ENCODE peak calls at places on chromosome 12, in five cellular contexts. Q is GM10248, T is PC-3, W is non-pigmented ciliary epithelial cell, R is type B pancreatic cell. O is an unnamed sample.

GRCh38 chr12:60205500-60205899 is 609.7 kb downstream of the SLC16A7 start:
- DNase-seq in W (no peak), T (peak), Q (no peak), R (no peak), O (no peak)

GRCh38 chr12:70754330-70754741 is 117.1 kb upstream of the PTPRB start:
- DNase-seq in T (peak), Q (no peak), W (no peak), R (no peak), O (no peak)

GRCh38 chr12:116882742-116883141 is 1.5 kb upstream of the HRK start:
- DNase-seq in T (peak), R (no peak), W (no peak), Q (peak), O (no peak)

GRCh38 chr12:46452061-46452615 is 79.6 kb upstream of the SLC38A2 start:
- DNase-seq in Q (no peak), W (no peak), R (no peak), T (peak), O (no peak)

GRCh38 chr12:2501464-2502181 is 293.1 kb upstream of the FKBP4 start:
- DNase-seq in T (no peak), Q (no peak), R (no peak), W (no peak), O (no peak)

GRCh38 chr12:128729628-128730121 is 94.1 kb downstream of the SLC15A4 start:
- DNase-seq in Q (no peak), W (no peak), R (no peak), T (no peak), O (no peak)

GRCh38 chr12:132151766-132152410 is 7.6 kb downstream of the NOC4L start:
- DNase-seq in Q (no peak), W (no peak), R (no peak), T (no peak), O (no peak)

GRCh38 chr12:119613319-119613936 is 19.9 kb downstream of the TMEM233 start:
- DNase-seq in T (peak), R (no peak), W (no peak), Q (no peak), O (no peak)

GRCh38 chr12:4445156-4446020 is at the start of gene FGF6:
- DNase-seq in R (peak), W (no peak), Q (no peak), T (no peak), O (no peak)

GRCh38 chr12:71945121-71945520 is 6.5 kb downstream of the TPH2 start:
- DNase-seq in R (no peak), W (no peak), Q (no peak), T (no peak), O (no peak)

GRCh38 chr12:53268009-53268636 is at the start of gene ESPL1:
- DNase-seq in W (no peak), T (peak), R (peak), Q (peak), O (peak)

GRCh38 chr12:49783917-49784676 is 42.7 kb downstream of the TMBIM6 start:
- DNase-seq in T (no peak), R (no peak), Q (no peak), W (no peak), O (no peak)

GRCh38 chr12:49232940-49233841 is 31.7 kb upstream of the TUBA1C start:
- DNase-seq in W (no peak), R (peak), Q (no peak), T (no peak), O (no peak)

GRCh38 chr12:108313609-108314331 is 25.3 kb downstream of the CMKLR1 start:
- DNase-seq in W (no peak), R (no peak), T (no peak), Q (no peak), O (no peak)

GRCh38 chr12:68264864-68265256 is 11.5 kb upstream of the IL22 start:
- DNase-seq in T (no peak), Q (no peak), R (no peak), W (no peak), O (no peak)

GRCh38 chr12:124236651-124237050 is 58.2 kb upstream of the RFLNA start:
- DNase-seq in R (no peak), T (no peak), W (peak), Q (no peak), O (no peak)

GRCh38 chr12:31768046-31768445 is 39.2 kb upstream of the AMN1 start:
- DNase-seq in W (no peak), T (no peak), Q (no peak), R (no peak), O (no peak)

GRCh38 chr12:110579239-110579888 is 3.8 kb downstream of the PPTC7 start:
- DNase-seq in T (no peak), W (no peak), R (no peak), Q (no peak), O (no peak)

GRCh38 chr12:113194971-113195391 is 9.5 kb downstream of the RITA1 start:
- DNase-seq in Q (no peak), W (no peak), R (no peak), T (no peak), O (no peak)

GRCh38 chr12:68971404-68971803 is 38.4 kb upstream of the CPM start:
- DNase-seq in Q (no peak), T (peak), W (no peak), R (no peak), O (no peak)

GRCh38 chr12:94571556-94571955 is 78.8 kb downstream of the TMCC3 start:
- DNase-seq in W (peak), T (peak), R (no peak), Q (no peak), O (no peak)

GRCh38 chr12:118126119-118126757 is 9.7 kb upstream of the PEBP1 start:
- DNase-seq in Q (no peak), R (no peak), W (no peak), T (no peak), O (no peak)

GRCh38 chr12:102920271-102920670 is 3.2 kb upstream of the PAH start:
- DNase-seq in T (no peak), R (no peak), W (no peak), Q (no peak), O (no peak)

O was measured in GM19239.